ENCODE peak calls at places on chromosomes 6 and 20, in seven cellular contexts. P, V, L, A, T, M and E are unnamed samples.

GRCh38 chr6:137028912-137029311 is 15.9 kb downstream of the IL20RA start:
- DNase-seq in P (no peak), V (no peak), L (no peak), A (no peak), T (no peak), M (no peak), E (no peak)

GRCh38 chr6:112086744-112087135 is 542 bp downstream of the TUBE1 start:
- DNase-seq in P (no peak), V (no peak), L (no peak), A (peak; percentile 53), T (no peak), M (no peak), E (peak; percentile 45)

GRCh38 chr6:75409928-75410327 is 83.7 kb downstream of the FILIP1 start:
- DNase-seq in P (no peak), V (no peak), L (no peak), A (no peak), T (no peak), M (no peak), E (no peak)

GRCh38 chr20:50061151-50062005 is 51.6 kb downstream of the UBE2V1 start:
- DNase-seq in P (no peak), V (no peak), L (no peak), A (no peak), T (no peak), M (no peak), E (no peak)

GRCh38 chr6:6494677-6495076 is 93.8 kb upstream of the LY86 start:
- DNase-seq in P (peak; percentile 64), V (peak; percentile 70), L (peak; percentile 55), A (peak; percentile 3), T (no peak), M (peak; percentile 35), E (peak; percentile 50)

GRCh38 chr6:154498340-154498934 is 12.0 kb downstream of the CNKSR3 start:
- DNase-seq in P (no peak), V (no peak), L (no peak), A (no peak), T (no peak), M (no peak), E (no peak)

GRCh38 chr20:35293303-35294292 is 1.4 kb upstream of the FAM83C start:
- DNase-seq in P (no peak), V (no peak), L (no peak), A (no peak), T (no peak), M (no peak), E (no peak)

GRCh38 chr20:23058240-23058639 is 8.8 kb upstream of the THBD start:
- DNase-seq in P (no peak), V (no peak), L (no peak), A (no peak), T (no peak), M (no peak), E (no peak)

GRCh38 chr20:23033918-23034317 is 1.2 kb upstream of the SSTR4 start:
- DNase-seq in P (no peak), V (no peak), L (no peak), A (no peak), T (no peak), M (no peak), E (no peak)

GRCh38 chr20:11248691-11249178 is 574.9 kb upstream of the JAG1 start:
- DNase-seq in P (no peak), V (no peak), L (no peak), A (no peak), T (no peak), M (no peak), E (no peak)
- H3K4me3 ChIP-seq in P (no peak overlapping the region), V (no peak overlapping the region), L (no peak overlapping the region), A (no peak overlapping the region), T (no peak overlapping the region), M (no peak overlapping the region), E (no peak overlapping the region)

GRCh38 chr6:156949376-156949775 is 172.2 kb downstream of the ARID1B start:
- DNase-seq in P (no peak), V (no peak), L (peak; percentile 30), A (peak; percentile 22), T (no peak), M (no peak), E (peak; percentile 20)
- H3K4me1 ChIP-seq in P (peaks cover 78% of the 10 kb centered on the region), V (peaks cover 10% of the 10 kb centered on the region), L (peaks cover 76% of the 10 kb centered on the region), A (peaks cover 61% of the 10 kb centered on the region), T (peaks cover 17% of the 10 kb centered on the region), M (peaks cover 9% of the 10 kb centered on the region), E (peaks cover 25% of the 10 kb centered on the region)

GRCh38 chr6:106572875-106573575 is 56.3 kb downstream of the RTN4IP1 start:
- DNase-seq in P (no peak), V (no peak), L (no peak), A (no peak), T (no peak), M (no peak), E (no peak)
- TF ChIP-seq CTCF in P (no peak), V (no peak), L (no peak), A (no peak), T (no peak), M (no peak), E (no peak)

DNA sequence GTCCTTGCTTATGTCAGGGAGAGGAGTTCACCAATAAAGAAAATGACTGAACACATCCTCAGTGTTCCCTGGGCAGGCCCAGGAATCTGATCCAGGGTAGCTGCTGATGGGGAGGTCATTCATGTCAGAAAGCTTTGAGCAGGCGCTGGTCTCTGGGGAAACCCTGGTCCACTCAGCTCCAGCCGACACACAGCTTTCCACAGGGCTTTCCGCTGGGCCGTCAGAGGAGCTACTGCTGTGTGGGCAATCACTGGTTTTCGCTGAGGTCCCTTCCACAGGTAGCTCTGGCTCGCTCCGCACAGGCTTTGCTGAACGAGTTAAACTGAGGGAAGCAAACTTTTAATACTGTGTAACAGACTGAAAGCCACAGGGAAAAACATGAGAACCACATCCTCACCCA is 17.5 kb upstream of the ANKRD60 start:
- DNase-seq in P (no peak), V (no peak), L (no peak), A (no peak), T (no peak), M (no peak), E (no peak)
- H3K4me3 ChIP-seq in P (no peak overlapping the region), V (no peak overlapping the region), L (no peak overlapping the region), A (no peak overlapping the region), T (no peak overlapping the region), M (no peak overlapping the region), E (no peak overlapping the region)

DNA sequence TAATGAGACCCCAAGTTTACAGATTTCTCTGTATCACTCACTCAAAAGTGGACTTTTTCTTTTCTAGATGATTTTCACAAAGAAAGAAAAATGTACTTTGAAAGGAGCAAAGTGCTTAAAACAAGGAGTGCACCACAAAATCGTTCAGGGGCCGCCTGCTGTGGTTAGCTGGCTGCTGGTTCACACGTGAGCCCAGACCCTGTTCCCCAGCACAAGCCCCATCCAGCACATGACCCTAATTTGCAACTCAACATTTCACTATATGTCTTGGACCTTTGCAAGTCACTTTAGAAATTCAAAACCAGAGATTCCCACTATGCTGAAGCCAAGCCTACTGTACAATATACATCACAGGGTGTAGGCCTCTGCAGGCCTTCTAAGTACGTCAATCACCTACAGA is 95.5 kb upstream of the NHSL1 start:
- DNase-seq in P (no peak), V (no peak), L (no peak), A (no peak), T (no peak), M (no peak), E (no peak)
- H3K4me1 ChIP-seq in P (no peaks in the 10 kb centered on the region), V (no peaks in the 10 kb centered on the region), L (peaks cover 25% of the 10 kb centered on the region), A (peaks cover 25% of the 10 kb centered on the region), T (no peaks in the 10 kb centered on the region), M (peaks cover 10% of the 10 kb centered on the region), E (peaks cover 13% of the 10 kb centered on the region)

GRCh38 chr6:117351521-117351920 is 74.2 kb downstream of the ROS1 start:
- DNase-seq in P (no peak), V (no peak), L (no peak), A (no peak), T (no peak), M (no peak), E (no peak)

GRCh38 chr6:117354671-117355070 is 71.1 kb downstream of the ROS1 start:
- DNase-seq in P (no peak), V (no peak), L (no peak), A (no peak), T (no peak), M (no peak), E (no peak)

DNA sequence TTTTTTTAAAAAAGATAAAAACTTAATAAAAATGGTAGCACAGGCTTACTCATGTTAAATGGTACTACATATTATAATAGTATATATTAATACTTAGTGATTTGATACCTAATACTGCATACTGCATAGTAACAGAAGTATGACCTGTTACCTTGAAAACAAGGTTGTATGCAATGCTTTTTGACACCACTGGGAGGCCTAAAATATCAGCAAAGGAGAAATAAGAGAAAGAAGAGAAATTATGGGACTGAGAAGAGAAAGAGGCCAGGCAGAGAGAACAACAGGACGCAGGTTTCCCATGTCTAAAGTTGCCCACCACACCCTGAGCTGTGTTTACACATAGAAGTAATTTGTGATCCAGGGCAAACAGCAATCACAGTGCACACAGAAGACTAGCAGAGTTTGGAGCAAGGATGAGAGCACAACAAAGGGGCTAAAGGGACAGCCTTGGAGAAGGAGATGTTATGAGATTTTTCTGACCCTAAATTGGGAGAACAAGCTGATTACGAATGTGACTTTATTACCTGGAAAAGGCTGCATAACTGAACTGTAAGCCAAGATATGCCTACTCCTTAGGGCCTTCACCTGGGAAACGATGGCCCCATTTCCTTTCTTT is 73.2 kb downstream of the ROS1 start:
- DNase-seq in P (no peak), V (no peak), L (no peak), A (peak; percentile 13), T (no peak), M (no peak), E (peak; percentile 29)
- TF ChIP-seq CTCF in P (peak; percentile 33), V (no peak), L (peak; percentile 44), A (peak; percentile 54), T (no peak), M (no peak), E (peak; percentile 60)

DNA sequence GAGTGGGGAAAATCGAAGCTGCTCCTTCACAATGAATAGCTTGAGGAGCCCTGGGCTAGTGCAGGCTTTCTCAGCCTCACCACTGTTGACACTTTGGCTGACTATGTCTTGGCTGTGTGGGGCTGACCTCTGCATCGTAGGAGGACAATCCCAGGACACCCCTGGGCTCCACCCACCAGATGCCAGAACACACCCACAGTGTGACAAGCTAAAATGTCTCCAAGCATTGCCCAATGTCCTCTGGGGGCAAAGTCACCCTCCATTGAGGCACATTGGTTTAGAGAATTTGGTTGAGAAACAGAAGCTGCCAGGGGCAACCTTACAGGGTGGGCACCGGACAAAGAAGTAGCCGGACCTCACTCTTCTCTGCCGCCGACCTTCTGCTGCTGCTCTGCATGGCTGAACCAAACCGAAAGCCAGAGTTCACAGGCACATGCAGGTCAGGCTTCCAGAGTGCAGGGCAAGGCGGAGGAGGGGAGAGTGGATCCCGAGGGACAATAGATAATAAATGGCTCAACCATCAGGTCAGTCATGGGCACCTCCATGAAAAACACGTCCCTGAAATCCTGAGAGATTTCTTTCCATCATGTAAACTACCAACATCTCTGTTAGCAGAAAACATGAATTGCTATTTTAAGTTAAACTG is 189.0 kb downstream of the LRFN2 start:
- DNase-seq in P (no peak), V (no peak), L (no peak), A (no peak), T (no peak), M (no peak), E (no peak)
- H3K4me3 ChIP-seq in P (no peak overlapping the region), V (no peak overlapping the region), L (no peak overlapping the region), A (no peak overlapping the region), T (no peak overlapping the region), M (no peak overlapping the region), E (no peak overlapping the region)